ENCODE peak calls at places on chromosomes 1 and 21, in five cellular contexts. R is Calu3, Y is PC-9, T is fibroblast of lung, E is kidney epithelial cell. X is an unnamed sample.
A peak's percentile ranks its signal among the peaks of the same experiment; 100 is the strongest.

GRCh38 chr1:21509351-21510112 is at the start of gene ALPL:
- DNase-seq in Y (no peak), T (no peak), E (no peak), R (no peak), X (no peak)

GRCh38 chr1:226602186-226603029 is 53.8 kb downstream of the STUM start:
- DNase-seq in Y (no peak), R (no peak), E (no peak), T (peak; percentile 37), X (no peak)

GRCh38 chr1:188762344-188762743 is 1715.3 kb downstream of the BRINP3 start:
- DNase-seq in R (no peak), T (no peak), E (no peak), Y (no peak), X (no peak)

GRCh38 chr21:44052071-44052829 is 40.1 kb downstream of the TRAPPC10 start:
- DNase-seq in T (no peak), E (no peak), Y (no peak), R (no peak), X (no peak)

GRCh38 chr21:14740692-14741091 is 194.6 kb upstream of the SAMSN1 start:
- DNase-seq in T (no peak), E (no peak), R (no peak), Y (no peak), X (no peak)

GRCh38 chr21:42304556-42305454 is 10.4 kb downstream of the TFF3 start:
- DNase-seq in Y (no peak), E (no peak), T (no peak), R (no peak), X (no peak)

GRCh38 chr21:29610960-29611359 is 312.2 kb downstream of the BACH1 start:
- DNase-seq in T (no peak), E (no peak), Y (no peak), R (no peak), X (no peak)

GRCh38 chr1:245785433-245785832 is 630.6 kb downstream of the KIF26B start:
- DNase-seq in R (no peak), T (no peak), Y (no peak), E (no peak), X (no peak)

GRCh38 chr1:12144236-12144635 is 22.6 kb upstream of the TNFRSF1B start:
- DNase-seq in R (no peak), Y (peak; percentile 73), T (no peak), E (no peak), X (no peak)

GRCh38 chr1:162736633-162737067 is 53.9 kb upstream of the HSD17B7 start:
- DNase-seq in E (no peak), Y (no peak), T (no peak), R (no peak), X (no peak)

GRCh38 chr1:92298573-92299476 is at the start of the genes GLMN and RPAP2:
- DNase-seq in T (peak; percentile 84), R (peak; percentile 83), E (peak; percentile 53), Y (peak; percentile 73), X (peak; percentile 95)

GRCh38 chr1:43247256-43247921 is 22.4 kb upstream of the TMEM125 start:
- DNase-seq in E (no peak), R (no peak), T (no peak), Y (no peak), X (no peak)

GRCh38 chr1:54273837-54274192 is 73.8 kb downstream of the MRPL37 start:
- DNase-seq in Y (no peak), T (no peak), R (no peak), E (no peak), X (peak; percentile 86)

GRCh38 chr1:107430540-107431228 is 289.8 kb downstream of the NTNG1 start:
- DNase-seq in T (peak; percentile 42), R (peak; percentile 57), E (peak; percentile 5), Y (peak; percentile 59), X (no peak)

GRCh38 chr1:145702052-145702451 is 5.1 kb downstream of the PDZK1 start:
- DNase-seq in Y (no peak), T (no peak), R (no peak), E (no peak), X (no peak)

GRCh38 chr21:44458971-44459711 is 3.8 kb downstream of the LRRC3 start:
- DNase-seq in T (no peak), R (no peak), E (no peak), Y (no peak), X (no peak)

GRCh38 chr1:33641099-33641830 is 168.8 kb downstream of the ZSCAN20 start:
- DNase-seq in R (no peak), Y (no peak), E (no peak), T (peak; percentile 23), X (peak; percentile 7)

GRCh38 chr1:92913093-92913819 is 48.0 kb downstream of the DIPK1A start:
- DNase-seq in T (no peak), E (no peak), Y (no peak), R (no peak), X (no peak)

GRCh38 chr1:50308883-50309282 is 114.4 kb downstream of the DMRTA2 start:
- DNase-seq in Y (no peak), E (no peak), T (peak; percentile 32), R (peak; percentile 49), X (no peak)

GRCh38 chr1:192476802-192477298 is 98.7 kb upstream of the RGS1 start:
- DNase-seq in T (peak; percentile 88), Y (no peak), E (no peak), R (peak; percentile 43), X (no peak)

GRCh38 chr1:109935451-109935900 is 24.8 kb downstream of the CSF1 start:
- DNase-seq in T (no peak), Y (no peak), R (peak; percentile 68), E (no peak), X (no peak)

GRCh38 chr1:216566809-216567208 is 143.6 kb upstream of the USH2A start:
- DNase-seq in T (peak; percentile 8), Y (no peak), R (peak; percentile 23), E (no peak), X (no peak)

GRCh38 chr1:226475112-226475511 is 67.2 kb upstream of the PARP1 start:
- DNase-seq in E (no peak), T (no peak), R (no peak), Y (no peak), X (no peak)

GRCh38 chr1:216926681-216927080 is 203.5 kb upstream of the ESRRG start:
- DNase-seq in E (no peak), T (no peak), Y (no peak), R (no peak), X (no peak)

GRCh38 chr1:65459397-65459768 is 38.9 kb downstream of the LEPR start:
- DNase-seq in Y (no peak), T (peak; percentile 26), R (peak; percentile 9), E (no peak), X (no peak)

GRCh38 chr1:99849744-99850457 is at the start of gene AGL:
- DNase-seq in E (peak; percentile 28), Y (peak; percentile 82), R (peak; percentile 85), T (peak; percentile 78), X (peak; percentile 94)

DNA sequence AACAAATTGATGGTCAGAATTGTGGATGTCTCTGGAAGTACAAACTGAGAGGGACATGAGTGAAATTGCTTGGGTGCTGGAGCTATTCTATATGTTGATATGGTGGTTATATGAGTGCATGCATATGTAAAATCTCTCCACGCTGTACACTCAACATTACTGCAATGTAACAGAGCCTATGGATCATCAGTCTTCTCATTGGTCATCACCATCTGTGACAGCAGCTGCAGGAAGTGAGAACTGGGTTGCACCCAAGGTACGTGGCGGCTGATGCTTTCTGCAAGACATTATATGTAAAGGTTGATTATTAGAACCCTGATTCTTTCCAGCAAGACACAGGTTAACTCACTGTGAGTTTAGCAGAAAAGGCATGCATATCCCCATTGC is 387.1 kb downstream of the OMA1 start:
- DNase-seq in E (no peak), R (no peak), T (no peak), Y (no peak), X (no peak)
- TF ChIP-seq CTCF in E (no peak), R (no peak), T (no peak), Y (no peak), X (no peak)

GRCh38 chr1:70222716-70223235 is 1.6 kb downstream of the SRSF11 start:
- DNase-seq in R (no peak), Y (no peak), E (no peak), T (no peak), X (no peak)

GRCh38 chr1:70224954-70225353 is 3.8 kb downstream of the SRSF11 start:
- DNase-seq in R (no peak), Y (no peak), T (peak; percentile 4), E (no peak), X (no peak)

GRCh38 chr1:70220517-70221240 is 501 bp upstream of the SRSF11 start:
- DNase-seq in R (no peak), T (no peak), Y (no peak), E (no peak), X (no peak)

GRCh38 chr1:70220015-70220414 is 1.2 kb upstream of the SRSF11 start:
- DNase-seq in T (no peak), E (no peak), Y (no peak), R (no peak), X (no peak)

GRCh38 chr1:70221241-70222077 is at the start of gene SRSF11:
- DNase-seq in Y (peak; percentile 82), T (peak; percentile 90), R (peak; percentile 97), E (peak; percentile 54), X (peak; percentile 98)
- TF ChIP-seq CTCF in Y (no peak), T (no peak), R (no peak), E (peak; percentile 1), X (peak; percentile 16)

DNA sequence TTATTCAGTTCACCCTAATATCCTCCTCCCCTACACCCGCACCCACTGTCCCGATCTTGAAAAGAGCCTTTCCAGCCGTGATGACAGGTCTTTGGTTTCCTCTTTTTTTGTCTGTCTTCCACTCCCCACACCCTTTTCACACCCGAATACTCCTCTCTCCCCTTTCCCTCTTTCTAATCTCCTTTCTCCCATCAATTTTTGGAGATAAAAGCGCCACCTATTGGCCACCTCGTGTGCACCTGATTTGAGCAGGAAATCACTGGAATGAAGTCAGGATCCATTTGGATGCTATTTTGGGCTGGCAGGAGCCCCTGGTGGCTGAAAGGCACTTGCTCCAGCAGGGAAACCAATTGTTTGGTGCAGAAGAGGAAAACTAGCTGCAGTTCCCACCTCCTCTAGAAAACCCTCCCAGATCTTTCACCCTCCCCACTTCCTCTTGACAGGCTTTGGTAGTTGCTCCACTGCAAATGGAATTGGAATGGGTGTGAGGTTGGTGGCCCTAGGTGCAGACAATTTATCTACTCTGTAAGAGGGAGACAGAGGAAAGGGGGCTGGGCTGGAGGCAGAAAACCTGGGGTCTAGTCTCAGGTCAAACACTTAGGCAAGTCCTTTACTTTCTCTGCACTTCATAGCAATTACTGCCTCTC is 8.4 kb downstream of the FOXE3 start:
- DNase-seq in E (no peak), T (peak; percentile 40), R (peak; percentile 56), Y (peak; percentile 51), X (no peak)
- TF ChIP-seq CTCF in E (peak; percentile 83), T (peak; percentile 87), R (peak; percentile 77), Y (peak; percentile 81), X (peak; percentile 89)

DNA sequence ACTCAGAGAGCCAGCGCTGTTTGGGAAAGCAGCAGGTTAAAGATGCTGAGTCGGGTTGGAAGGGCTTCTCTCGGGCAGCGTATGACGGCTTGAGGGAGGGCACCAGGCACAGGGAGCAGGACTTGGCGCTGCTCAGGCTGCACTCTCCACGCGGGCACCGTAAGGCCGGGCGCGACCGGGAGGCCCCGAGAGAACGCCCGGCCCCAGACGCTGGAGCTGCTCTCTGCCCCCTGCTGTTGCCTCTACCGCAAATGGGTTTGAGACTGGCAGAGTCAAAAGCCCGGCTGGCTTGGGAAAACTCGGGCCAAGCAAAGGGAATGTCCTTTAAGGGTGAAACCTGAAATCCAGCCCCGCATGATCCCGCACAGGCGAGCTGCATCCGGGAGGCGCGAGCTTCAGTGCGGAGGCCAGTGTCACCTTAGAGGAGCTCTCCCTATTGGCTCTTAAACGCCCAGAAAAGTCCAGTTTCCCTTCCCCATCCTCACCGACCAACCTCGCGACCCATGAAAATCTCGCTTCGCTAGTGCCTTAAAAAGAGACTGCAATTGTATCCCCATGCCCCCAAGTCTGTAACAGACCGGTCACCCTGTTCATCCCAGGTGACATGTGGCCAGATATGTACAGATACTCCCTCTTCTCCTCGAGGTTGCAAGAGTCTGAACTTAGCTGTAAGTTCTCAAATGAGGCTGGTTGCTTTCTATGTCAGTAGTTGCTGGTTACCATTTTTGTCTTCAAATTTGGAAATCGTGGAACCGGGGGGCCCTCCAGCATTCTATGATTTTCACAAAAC is 1.1 kb downstream of the PRRX1 start:
- DNase-seq in T (peak; percentile 56), R (peak; percentile 66), E (no peak), Y (no peak), X (no peak)
- TF ChIP-seq CTCF in T (peak; percentile 40), R (peak; percentile 21), E (peak; percentile 19), Y (no peak), X (peak; percentile 31)

X was measured in osteocyte.